ENCODE peak calls at places on chromosomes 13 and 19, in five cellular contexts. S is esophagus squamous epithelium, X is body of pancreas, U is thoracic aorta, K is endodermal cell. G is an unnamed sample.
A peak's percentile ranks its signal among the peaks of the same experiment; 100 is the strongest.

GRCh38 chr19:48906324-48906723 is 6.2 kb downstream of the NUCB1 start:
- DNase-seq in S (no peak), X (no peak), U (no peak), K (no peak), G (no peak)

GRCh38 chr13:113369189-113369588 is 5.3 kb upstream of the GRTP1 start:
- DNase-seq in S (no peak), X (no peak), U (no peak), K (no peak), G (no peak)

GRCh38 chr13:58953638-58954037 is 1210.1 kb downstream of the DIAPH3 start:
- DNase-seq in S (no peak), X (no peak), U (no peak), K (no peak), G (no peak)

GRCh38 chr13:86725105-86725504 is 925.9 kb upstream of the SLITRK6 start:
- DNase-seq in S (no peak), X (no peak), U (no peak), K (peak; percentile 77), G (no peak)

GRCh38 chr13:110448230-110448629 is 113.3 kb downstream of the RAB20 start:
- DNase-seq in S (no peak), X (no peak), U (no peak), K (no peak), G (no peak)

GRCh38 chr19:30882411-30883005 is 466.7 kb downstream of the TSHZ3 start:
- DNase-seq in S (no peak), X (no peak), U (no peak), K (no peak), G (no peak)

GRCh38 chr13:27919934-27920676 is at the start of gene PDX1:
- DNase-seq in S (no peak), X (peak; percentile 91), U (no peak), K (peak; percentile 90), G (peak; percentile 76)

GRCh38 chr19:31890230-31890629 is 455.2 kb upstream of the ZNF507 start:
- DNase-seq in S (no peak), X (no peak), U (no peak), K (peak; percentile 66), G (no peak)

GRCh38 chr13:32581177-32581786 is 5.0 kb upstream of the PDS5B start:
- DNase-seq in S (no peak), X (no peak), U (no peak), K (no peak), G (no peak)

GRCh38 chr13:76865996-76866503 is 20.2 kb downstream of the KCTD12 start:
- DNase-seq in S (no peak), X (no peak), U (no peak), K (no peak), G (no peak)

DNA sequence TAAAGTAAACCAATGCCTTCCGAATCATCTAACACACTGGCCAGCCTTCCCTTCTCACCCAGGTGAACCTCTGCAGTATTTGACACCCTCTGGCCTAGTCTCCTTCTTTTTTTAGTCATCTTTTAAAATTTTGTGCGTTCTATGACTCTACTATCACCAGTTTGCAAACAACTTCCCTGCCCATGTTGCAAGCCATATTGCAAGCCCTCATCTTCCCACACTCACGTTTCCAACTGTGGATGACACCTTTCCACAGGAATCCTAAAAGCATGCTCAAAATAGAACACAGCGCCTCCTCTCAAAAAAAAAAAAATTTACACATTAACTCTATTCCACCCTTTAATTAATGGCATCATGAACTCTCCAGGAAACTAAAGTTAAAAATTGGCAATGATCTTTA is 440.1 kb downstream of the EFNB2 start:
- DNase-seq in S (no peak), X (no peak), U (no peak), K (no peak), G (no peak)
- H3K27ac ChIP-seq in S (no peak overlapping the region), X (no peak overlapping the region), U (no peak overlapping the region), K (no peak overlapping the region), G (no peak overlapping the region)

GRCh38 chr19:1860821-1861598 is 2.4 kb downstream of the KLF16 start:
- DNase-seq in S (no peak), X (peak; percentile 18), U (no peak), K (no peak), G (peak; percentile 41)
- H3K27ac ChIP-seq in S (peak overlapping the region; percentile 77), X (no peak overlapping the region), U (no peak overlapping the region), K (no peak overlapping the region), G (no peak overlapping the region)

GRCh38 chr19:50233308-50233910 is 30.0 kb downstream of the MYH14 start:
- DNase-seq in S (no peak), X (no peak), U (no peak), K (no peak), G (no peak)

GRCh38 chr19:50239916-50240585 is 36.6 kb downstream of the MYH14 start:
- DNase-seq in S (no peak), X (no peak), U (no peak), K (no peak), G (no peak)

GRCh38 chr19:50242586-50242985 is 39.2 kb downstream of the MYH14 start:
- DNase-seq in S (no peak), X (no peak), U (no peak), K (no peak), G (no peak)

GRCh38 chr19:50232600-50232999 is 29.2 kb downstream of the MYH14 start:
- DNase-seq in S (no peak), X (no peak), U (no peak), K (no peak), G (no peak)

GRCh38 chr19:50238043-50238442 is 34.6 kb downstream of the MYH14 start:
- DNase-seq in S (no peak), X (no peak), U (no peak), K (no peak), G (no peak)
- H3K27ac ChIP-seq in S (no peak overlapping the region), X (no peak overlapping the region), U (no peak overlapping the region), K (no peak overlapping the region), G (no peak overlapping the region)

DNA sequence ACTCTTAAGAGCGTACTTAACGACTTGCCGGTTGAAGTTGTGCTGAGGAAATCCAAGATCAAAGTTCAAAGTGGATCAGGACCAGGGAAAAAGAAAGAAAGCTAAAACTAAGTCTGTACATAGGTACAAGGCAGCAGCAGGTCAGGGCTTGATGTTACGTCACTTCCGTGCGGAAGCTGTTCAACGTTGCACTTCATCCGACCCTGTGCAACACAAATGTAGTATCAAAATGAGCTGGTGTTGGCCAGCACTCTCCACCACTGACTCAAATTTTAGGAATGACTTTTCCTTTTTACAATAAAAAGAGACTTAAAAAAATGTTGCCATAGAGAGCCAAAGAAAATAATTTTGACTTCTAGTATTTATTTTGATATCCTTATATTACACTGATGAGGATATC is 1315.4 kb downstream of the EFNB2 start:
- DNase-seq in S (no peak), X (no peak), U (no peak), K (no peak), G (no peak)
- H3K27ac ChIP-seq in S (no peak overlapping the region), X (no peak overlapping the region), U (no peak overlapping the region), K (no peak overlapping the region), G (no peak overlapping the region)

DNA sequence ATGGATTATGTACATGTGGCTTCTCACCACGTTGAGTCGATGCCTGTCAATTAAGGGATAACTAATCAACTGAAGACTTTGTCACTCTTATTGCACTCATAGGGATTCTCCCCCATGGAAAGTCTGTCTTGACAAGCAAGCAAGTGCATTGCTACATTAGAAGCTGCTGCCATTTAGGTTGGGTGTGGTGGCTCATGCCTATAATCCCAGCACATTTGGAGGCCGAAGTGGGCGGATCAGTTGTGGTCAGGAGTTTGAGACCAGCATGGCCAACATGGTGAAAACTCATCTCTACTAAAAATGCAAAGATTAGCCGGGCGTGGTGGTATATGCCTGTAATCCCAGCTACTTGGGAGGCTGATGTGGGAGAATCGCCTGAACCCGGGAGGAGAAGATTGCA is 18.3 kb upstream of the ZNF846 start:
- DNase-seq in S (no peak), X (no peak), U (no peak), K (no peak), G (no peak)
- H3K27ac ChIP-seq in S (peak overlapping the region; percentile 100), X (peak overlapping the region; percentile 8), U (peak overlapping the region; percentile 99), K (no peak overlapping the region), G (peak overlapping the region; percentile 90)

GRCh38 chr19:5396963-5397362 is 56.4 kb upstream of the PTPRS start:
- DNase-seq in S (no peak), X (no peak), U (no peak), K (no peak), G (no peak)
- H3K27ac ChIP-seq in S (no peak overlapping the region), X (no peak overlapping the region), U (no peak overlapping the region), K (peak overlapping the region; percentile 91), G (no peak overlapping the region)

G was measured in right lobe of liver.